ENCODE peak calls at places on chromosomes 5 and 9, in nine cellular contexts. B is left ventricle myocardium inferior; P is endothelial cell of umbilical vein; Y is body of pancreas; O is GM23248; X is NT2/D1; U is CD8-positive, alpha-beta T cell; I is ascending aorta; Q is right atrium auricular region. C is an unnamed sample. For H3K4me1, the result is how much of the 10 kb centered on the place peaks cover.

GRCh38 chr9:91966503-91966902 is 16.5 kb upstream of the ROR2 start:
- DNase-seq in B (no peak), P (no peak), Y (no peak), O (peak), X (no peak), U (no peak), I (no peak), Q (no peak), C (no peak)

GRCh38 chr9:33290994-33291397 is 680 bp downstream of the NFX1 start:
- DNase-seq in B (no peak), P (peak), Y (no peak), O (no peak), X (no peak), U (no peak), I (no peak), Q (no peak), C (no peak)

GRCh38 chr5:159724283-159724682 is 192.0 kb upstream of the ADRA1B start:
- DNase-seq in B (no peak), P (no peak), Y (no peak), O (no peak), X (no peak), U (no peak), I (no peak), Q (no peak), C (no peak)

GRCh38 chr9:94599102-94599501 is 5.5 kb upstream of the FBP2 start:
- DNase-seq in B (no peak), P (no peak), Y (no peak), O (no peak), X (no peak), U (no peak), I (no peak), Q (no peak), C (no peak)

GRCh38 chr5:121949885-121950284 is 11.9 kb upstream of the SRFBP1 start:
- DNase-seq in B (no peak), P (peak), Y (peak), O (peak), X (no peak), U (no peak), I (no peak), Q (no peak), C (peak)

GRCh38 chr9:72817413-72817812 is 135.4 kb downstream of the ALDH1A1 start:
- DNase-seq in B (no peak), P (no peak), Y (no peak), O (no peak), X (no peak), U (no peak), I (no peak), Q (no peak), C (no peak)

GRCh38 chr5:24110019-24110615 is 534.7 kb downstream of the CDH10 start:
- DNase-seq in B (no peak), P (no peak), Y (no peak), O (peak), X (no peak), U (no peak), I (no peak), Q (no peak), C (no peak)

GRCh38 chr5:9347032-9347431 is 198.8 kb downstream of the SEMA5A start:
- DNase-seq in B (no peak), P (no peak), Y (no peak), O (no peak), X (no peak), U (no peak), I (no peak), Q (no peak), C (no peak)

GRCh38 chr9:93612796-93613154 is 36.4 kb downstream of the PHF2 start:
- DNase-seq in B (no peak), P (peak), Y (peak), O (no peak), X (no peak), U (peak), I (no peak), Q (peak), C (no peak)

DNA sequence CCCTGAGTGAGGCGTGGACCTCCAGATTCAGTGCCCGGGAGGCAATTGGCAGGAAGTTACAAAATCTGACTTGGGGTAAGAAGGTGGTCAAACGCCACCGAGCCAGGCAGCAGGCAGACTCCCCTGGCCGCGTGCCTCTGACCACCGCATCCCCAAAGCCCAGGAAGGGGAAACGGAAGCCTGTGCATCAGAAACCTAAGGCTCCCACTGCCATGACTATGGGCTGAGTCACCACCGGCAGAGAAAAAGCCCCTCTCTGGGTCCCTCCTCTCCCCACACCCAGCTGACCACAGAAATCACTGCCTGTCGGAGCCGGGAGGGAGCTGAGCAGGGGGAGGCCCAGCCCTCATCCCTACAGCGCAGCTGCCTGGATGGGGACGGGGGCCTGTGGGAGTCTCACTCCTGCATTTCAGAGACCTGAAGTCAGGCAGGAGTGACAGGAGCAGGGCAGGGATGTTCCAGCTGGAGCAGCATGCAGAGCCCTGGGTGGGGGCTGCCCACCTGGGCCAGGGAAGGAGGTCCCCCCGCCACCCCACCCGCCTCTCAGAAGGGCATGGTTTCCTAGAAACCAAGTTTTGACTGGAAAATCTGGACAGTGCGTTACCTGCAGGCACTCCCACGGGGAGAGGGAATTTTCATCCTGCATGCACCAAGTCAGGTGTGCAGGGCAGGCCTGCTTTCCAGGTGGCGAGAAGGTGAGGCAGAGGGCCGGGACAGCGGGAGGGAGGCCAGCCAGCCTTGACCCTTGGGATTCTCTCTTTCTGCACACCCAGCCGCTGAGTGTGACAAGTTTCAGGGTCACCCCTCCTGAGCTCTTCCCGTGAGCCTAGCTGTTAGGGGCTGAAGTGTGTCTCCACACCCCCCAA is 68.2 kb downstream of the LRSAM1 start:
- DNase-seq in B (no peak), P (peak), Y (peak), O (peak), X (no peak), U (no peak), I (peak), Q (no peak), C (no peak)
- H3K4me1 ChIP-seq in B (half or more), P (under half), Y (under half), O (half or more), X (under half), U (under half), I (under half), Q (under half), C (under half)

GRCh38 chr5:149413477-149414210 is 34.6 kb upstream of the IL17B start:
- DNase-seq in B (no peak), P (no peak), Y (no peak), O (no peak), X (no peak), U (no peak), I (no peak), Q (no peak), C (no peak)
- H3K4me3 ChIP-seq in B (peak), P (no peak), Y (no peak), O (no peak), X (no peak), U (no peak), I (peak), Q (peak), C (no peak)

GRCh38 chr5:151671979-151672378 is 14.7 kb downstream of the SPARC start:
- DNase-seq in B (no peak), P (peak), Y (no peak), O (peak), X (no peak), U (no peak), I (no peak), Q (peak), C (no peak)
- H3K4me1 ChIP-seq in B (half or more), P (half or more), Y (under half), O (half or more), X (under half), U (under half), I (half or more), Q (under half), C (under half)

DNA sequence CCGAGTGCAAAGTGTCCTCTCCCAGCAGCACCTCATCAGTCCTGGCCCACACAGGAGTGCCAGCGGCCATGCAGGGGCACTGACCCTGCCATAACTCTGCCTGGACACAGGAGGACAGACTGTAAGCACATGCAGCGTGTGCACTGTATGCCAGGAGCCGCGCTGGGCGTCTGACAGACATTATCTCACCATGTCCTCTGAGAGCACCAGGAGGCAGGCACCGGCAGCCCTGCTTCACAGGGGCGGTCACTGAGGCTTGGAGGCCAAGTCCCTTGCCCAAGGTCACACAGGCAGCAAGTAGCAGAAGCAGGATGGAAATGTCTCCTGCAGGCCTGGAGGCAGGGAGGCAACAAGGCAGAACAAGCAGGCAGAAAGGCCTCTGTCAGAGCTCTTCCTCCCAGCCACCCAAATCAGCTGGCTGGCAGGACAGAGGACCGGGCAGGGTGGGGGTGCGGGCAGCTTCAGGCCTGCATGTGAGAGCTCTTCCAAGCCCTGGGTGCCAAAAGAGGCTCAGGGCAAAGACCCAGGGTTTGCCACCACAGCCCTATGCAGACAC is 8.4 kb downstream of the EEIG1 start:
- DNase-seq in B (peak), P (no peak), Y (peak), O (no peak), X (no peak), U (peak), I (no peak), Q (no peak), C (no peak)
- H3K4me3 ChIP-seq in B (peak), P (no peak), Y (no peak), O (no peak), X (no peak), U (peak), I (no peak), Q (no peak), C (peak)

GRCh38 chr5:135973323-135974018 is 18.7 kb upstream of the LECT2 start:
- DNase-seq in B (no peak), P (no peak), Y (no peak), O (peak), X (no peak), U (no peak), I (no peak), Q (no peak), C (no peak)
- H3K4me1 ChIP-seq in B (under half), P (under half), Y (under half), O (under half), X (under half), U (under half), I (under half), Q (under half), C (under half)

GRCh38 chr9:69829484-69829883 is 8.9 kb downstream of the CFAP95 start:
- DNase-seq in B (no peak), P (no peak), Y (no peak), O (no peak), X (no peak), U (no peak), I (no peak), Q (no peak), C (no peak)
- H3K4me3 ChIP-seq in B (no peak), P (no peak), Y (no peak), O (no peak), X (no peak), U (no peak), I (no peak), Q (no peak), C (no peak)

GRCh38 chr9:82645591-82645990 is 417.4 kb downstream of the RASEF start:
- DNase-seq in B (no peak), P (no peak), Y (no peak), O (peak), X (no peak), U (no peak), I (no peak), Q (no peak), C (no peak)
- H3K4me1 ChIP-seq in B (under half), P (under half), Y (under half), O (under half), X (under half), U (under half), I (under half), Q (under half), C (under half)

GRCh38 chr5:143241892-143242291 is 161.6 kb downstream of the NR3C1 start:
- DNase-seq in B (no peak), P (peak), Y (no peak), O (peak), X (no peak), U (no peak), I (no peak), Q (no peak), C (peak)

GRCh38 chr5:143243103-143243502 is 160.4 kb downstream of the NR3C1 start:
- DNase-seq in B (no peak), P (no peak), Y (no peak), O (no peak), X (no peak), U (no peak), I (no peak), Q (no peak), C (no peak)

GRCh38 chr5:143245929-143246561 is 157.4 kb downstream of the NR3C1 start:
- DNase-seq in B (no peak), P (peak), Y (no peak), O (peak), X (no peak), U (no peak), I (no peak), Q (no peak), C (peak)

GRCh38 chr5:143244990-143245389 is 158.5 kb downstream of the NR3C1 start:
- DNase-seq in B (no peak), P (no peak), Y (no peak), O (peak), X (no peak), U (no peak), I (no peak), Q (no peak), C (no peak)

GRCh38 chr5:143244000-143244736 is 159.3 kb downstream of the NR3C1 start:
- DNase-seq in B (peak), P (peak), Y (peak), O (peak), X (no peak), U (no peak), I (no peak), Q (peak), C (peak)
- H3K4me3 ChIP-seq in B (peak), P (no peak), Y (no peak), O (peak), X (no peak), U (no peak), I (peak), Q (peak), C (no peak)

C was measured in small intestine.